ENCODE peak calls at places on chromosomes 4 and X, in five cellular contexts. One of them, this sample, is unnamed.

GRCh38 chr4:84578540-84579409 is 4.2 kb upstream of the CDS1 start:
- DNase-seq in SK-N-SH: peak; percentile 17
- DNase-seq in neural progenitor cell: peak; percentile 50
- DNase-seq in IMR-90: peak; percentile 58
- DNase-seq in A549: peak; percentile 31
- DNase-seq in this sample: peak; percentile 55

GRCh38 chr4:138310991-138311390 is 68.8 kb upstream of the SLC7A11 start:
- DNase-seq in IMR-90: peak; percentile 62
- DNase-seq in A549: no peak
- DNase-seq in neural progenitor cell: no peak
- DNase-seq in SK-N-SH: no peak
- DNase-seq in this sample: peak; percentile 42

GRCh38 chrX:124230573-124231300 is 101.7 kb upstream of the TEX13D start:
- DNase-seq in neural progenitor cell: peak; percentile 18
- DNase-seq in A549: no peak
- DNase-seq in SK-N-SH: no peak
- DNase-seq in IMR-90: no peak
- DNase-seq in this sample: no peak

GRCh38 chr4:88054909-88055308 is 47.5 kb downstream of the PKD2 start:
- DNase-seq in A549: peak; percentile 72
- DNase-seq in IMR-90: peak; percentile 72
- DNase-seq in neural progenitor cell: peak; percentile 60
- DNase-seq in SK-N-SH: peak; percentile 20
- DNase-seq in this sample: peak; percentile 39

GRCh38 chr4:80237992-80238391 is 28.5 kb upstream of the FGF5 start:
- DNase-seq in neural progenitor cell: no peak
- DNase-seq in A549: peak; percentile 36
- DNase-seq in SK-N-SH: no peak
- DNase-seq in IMR-90: peak; percentile 96
- DNase-seq in this sample: peak; percentile 96

GRCh38 chr4:142129473-142129872 is 493.1 kb downstream of the IL15 start:
- DNase-seq in neural progenitor cell: no peak
- DNase-seq in A549: no peak
- DNase-seq in SK-N-SH: no peak
- DNase-seq in IMR-90: no peak
- DNase-seq in this sample: no peak

GRCh38 chr4:124135409-124135813 is 577.1 kb downstream of the ANKRD50 start:
- DNase-seq in A549: no peak
- DNase-seq in neural progenitor cell: no peak
- DNase-seq in IMR-90: peak; percentile 60
- DNase-seq in SK-N-SH: no peak
- DNase-seq in this sample: peak; percentile 55

GRCh38 chr4:76373919-76374552 is 46.9 kb downstream of the CCDC158 start:
- DNase-seq in A549: peak; percentile 3
- DNase-seq in SK-N-SH: no peak
- DNase-seq in neural progenitor cell: no peak
- DNase-seq in IMR-90: no peak
- DNase-seq in this sample: peak; percentile 66

GRCh38 chr4:176631611-176632010 is 161.1 kb downstream of the VEGFC start:
- DNase-seq in neural progenitor cell: no peak
- DNase-seq in A549: no peak
- DNase-seq in SK-N-SH: no peak
- DNase-seq in IMR-90: no peak
- DNase-seq in this sample: no peak

GRCh38 chr4:36081185-36081584 is 163.1 kb downstream of the ARAP2 start:
- DNase-seq in SK-N-SH: no peak
- DNase-seq in IMR-90: no peak
- DNase-seq in neural progenitor cell: no peak
- DNase-seq in A549: no peak
- DNase-seq in this sample: no peak

GRCh38 chrX:12447448-12448154 is 309.3 kb downstream of the FRMPD4 start:
- DNase-seq in SK-N-SH: no peak
- DNase-seq in neural progenitor cell: no peak
- DNase-seq in A549: peak; percentile 53
- DNase-seq in IMR-90: peak; percentile 95
- DNase-seq in this sample: peak; percentile 91

GRCh38 chr4:26459054-26459755 is 31.1 kb downstream of the CCKAR start:
- DNase-seq in SK-N-SH: peak; percentile 56
- DNase-seq in A549: peak; percentile 59
- DNase-seq in IMR-90: peak; percentile 86
- DNase-seq in neural progenitor cell: peak; percentile 46
- DNase-seq in this sample: peak; percentile 44

GRCh38 chr4:81040175-81040659 is 9.7 kb downstream of the BMP3 start:
- DNase-seq in neural progenitor cell: peak; percentile 56
- DNase-seq in A549: peak; percentile 9
- DNase-seq in IMR-90: peak; percentile 35
- DNase-seq in SK-N-SH: peak; percentile 15
- DNase-seq in this sample: peak; percentile 16

GRCh38 chr4:184649971-184650855 is 675 bp downstream of the PRIMPOL start:
- DNase-seq in neural progenitor cell: peak; percentile 64
- DNase-seq in IMR-90: peak; percentile 65
- DNase-seq in SK-N-SH: peak; percentile 31
- DNase-seq in A549: peak; percentile 29
- DNase-seq in this sample: peak; percentile 59

GRCh38 chr4:185232370-185232769 is 23.0 kb downstream of the SNX25 start:
- DNase-seq in IMR-90: peak; percentile 57
- DNase-seq in neural progenitor cell: no peak
- DNase-seq in A549: no peak
- DNase-seq in SK-N-SH: peak; percentile 51
- DNase-seq in this sample: no peak

GRCh38 chrX:102517331-102517730 is 792 bp upstream of the TMSB15A start:
- DNase-seq in IMR-90: peak; percentile 17
- DNase-seq in A549: peak; percentile 27
- DNase-seq in neural progenitor cell: peak; percentile 15
- DNase-seq in SK-N-SH: peak; percentile 24
- DNase-seq in this sample: peak; percentile 6

GRCh38 chr4:20109395-20109794 is 142.3 kb upstream of the SLIT2 start:
- DNase-seq in neural progenitor cell: no peak
- DNase-seq in SK-N-SH: no peak
- DNase-seq in IMR-90: peak; percentile 18
- DNase-seq in A549: no peak
- DNase-seq in this sample: no peak

GRCh38 chr4:12393631-12394262 is 965.1 kb upstream of the HS3ST1 start:
- DNase-seq in IMR-90: no peak
- DNase-seq in neural progenitor cell: no peak
- DNase-seq in A549: no peak
- DNase-seq in SK-N-SH: no peak
- DNase-seq in this sample: no peak

DNA sequence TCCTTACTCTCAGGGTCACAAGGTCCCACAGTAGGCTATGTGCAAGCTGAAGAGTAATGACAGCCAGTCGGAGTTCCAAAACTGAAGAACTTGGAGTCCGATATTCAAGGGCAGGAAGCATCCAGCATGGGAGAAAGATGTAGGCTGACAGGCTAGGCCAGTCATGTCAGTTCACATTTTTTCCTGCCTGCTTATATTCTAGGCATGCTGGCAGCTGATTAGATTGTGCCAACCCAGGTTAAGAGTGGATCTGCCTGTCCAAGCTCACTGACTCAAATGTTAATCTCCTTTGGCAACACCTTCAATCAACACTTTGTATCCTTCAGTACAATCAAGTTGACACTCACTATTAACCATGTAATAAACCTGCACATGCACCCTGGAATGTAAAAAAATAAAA is 960.9 kb upstream of the HS3ST1 start:
- DNase-seq in SK-N-SH: no peak
- DNase-seq in A549: no peak
- DNase-seq in IMR-90: no peak
- DNase-seq in neural progenitor cell: no peak
- DNase-seq in this sample: no peak
- H3K4me3 ChIP-seq in SK-N-SH: no peak overlapping the region
- H3K4me3 ChIP-seq in A549: no peak overlapping the region
- H3K4me3 ChIP-seq in IMR-90: no peak overlapping the region
- H3K4me3 ChIP-seq in neural progenitor cell: no peak overlapping the region
- H3K4me3 ChIP-seq in this sample: no peak overlapping the region

GRCh38 chrX:118455013-118455412 is 40.6 kb upstream of the DOCK11 start:
- DNase-seq in A549: no peak
- DNase-seq in SK-N-SH: no peak
- DNase-seq in IMR-90: no peak
- DNase-seq in neural progenitor cell: no peak
- DNase-seq in this sample: no peak

DNA sequence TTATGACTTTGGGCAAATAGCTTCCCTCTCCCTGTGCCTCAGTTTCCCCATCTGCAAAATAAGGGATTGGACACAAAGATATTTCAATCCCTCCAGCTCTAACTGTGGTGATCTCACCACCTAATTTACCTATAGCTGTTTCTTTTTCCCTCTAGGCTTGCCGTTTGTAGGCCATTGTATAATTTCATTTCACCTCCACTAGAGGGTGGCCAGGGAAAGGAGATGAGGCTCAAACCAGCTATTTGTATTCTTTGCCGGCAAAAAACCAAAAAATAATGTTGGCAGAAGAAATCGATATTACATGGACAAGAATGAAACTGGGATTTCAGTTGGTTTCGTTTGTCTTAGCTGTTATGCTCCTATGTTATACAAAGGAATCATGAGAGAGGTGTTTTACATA is 36.1 kb upstream of the DOCK11 start:
- DNase-seq in IMR-90: peak; percentile 47
- DNase-seq in SK-N-SH: peak; percentile 43
- DNase-seq in neural progenitor cell: peak; percentile 36
- DNase-seq in A549: peak; percentile 47
- DNase-seq in this sample: peak; percentile 12
- H3K4me2 ChIP-seq in IMR-90: no peak overlapping the region
- H3K4me2 ChIP-seq in SK-N-SH: no peak overlapping the region
- H3K4me2 ChIP-seq in neural progenitor cell: no peak overlapping the region
- H3K4me2 ChIP-seq in A549: no peak overlapping the region
- H3K4me2 ChIP-seq in this sample: no peak overlapping the region

GRCh38 chr4:68905598-68906237 is 45.9 kb downstream of the UGT2A3 start:
- DNase-seq in IMR-90: no peak
- DNase-seq in neural progenitor cell: peak; percentile 54
- DNase-seq in SK-N-SH: no peak
- DNase-seq in A549: no peak
- DNase-seq in this sample: peak; percentile 20

GRCh38 chr4:68904786-68905185 is 46.8 kb downstream of the UGT2A3 start:
- DNase-seq in neural progenitor cell: peak; percentile 19
- DNase-seq in A549: no peak
- DNase-seq in IMR-90: no peak
- DNase-seq in SK-N-SH: no peak
- DNase-seq in this sample: peak; percentile 11

GRCh38 chr4:68907788-68908700 is 43.6 kb downstream of the UGT2A3 start:
- DNase-seq in IMR-90: no peak
- DNase-seq in SK-N-SH: no peak
- DNase-seq in A549: peak; percentile 65
- DNase-seq in neural progenitor cell: no peak
- DNase-seq in this sample: no peak

GRCh38 chr4:68907230-68907629 is 44.4 kb downstream of the UGT2A3 start:
- DNase-seq in A549: no peak
- DNase-seq in IMR-90: no peak
- DNase-seq in SK-N-SH: no peak
- DNase-seq in neural progenitor cell: no peak
- DNase-seq in this sample: no peak

GRCh38 chr4:68906238-68907137 is 45.1 kb downstream of the UGT2A3 start:
- DNase-seq in neural progenitor cell: peak; percentile 37
- DNase-seq in SK-N-SH: no peak
- DNase-seq in IMR-90: no peak
- DNase-seq in A549: no peak
- DNase-seq in this sample: peak; percentile 4
- H3K4me3 ChIP-seq in neural progenitor cell: peak overlapping the region; percentile 42
- H3K4me3 ChIP-seq in SK-N-SH: peak overlapping the region; percentile 12
- H3K4me3 ChIP-seq in IMR-90: peak overlapping the region; percentile 16
- H3K4me3 ChIP-seq in A549: no peak overlapping the region
- H3K4me3 ChIP-seq in this sample: no peak overlapping the region

GRCh38 chrX:21972721-21973120 is 32.2 kb downstream of the SMS start:
- DNase-seq in neural progenitor cell: no peak
- DNase-seq in A549: peak; percentile 35
- DNase-seq in IMR-90: peak; percentile 83
- DNase-seq in SK-N-SH: no peak
- DNase-seq in this sample: no peak

GRCh38 chrX:21975242-21975641 is 34.7 kb downstream of the SMS start:
- DNase-seq in neural progenitor cell: no peak
- DNase-seq in IMR-90: no peak
- DNase-seq in A549: no peak
- DNase-seq in SK-N-SH: no peak
- DNase-seq in this sample: no peak

GRCh38 chrX:21974011-21974385 is 33.5 kb downstream of the SMS start:
- DNase-seq in IMR-90: no peak
- DNase-seq in SK-N-SH: no peak
- DNase-seq in A549: no peak
- DNase-seq in neural progenitor cell: no peak
- DNase-seq in this sample: peak; percentile 30

GRCh38 chrX:21972046-21972445 is 31.5 kb downstream of the SMS start:
- DNase-seq in neural progenitor cell: no peak
- DNase-seq in IMR-90: no peak
- DNase-seq in SK-N-SH: no peak
- DNase-seq in A549: no peak
- DNase-seq in this sample: no peak

DNA sequence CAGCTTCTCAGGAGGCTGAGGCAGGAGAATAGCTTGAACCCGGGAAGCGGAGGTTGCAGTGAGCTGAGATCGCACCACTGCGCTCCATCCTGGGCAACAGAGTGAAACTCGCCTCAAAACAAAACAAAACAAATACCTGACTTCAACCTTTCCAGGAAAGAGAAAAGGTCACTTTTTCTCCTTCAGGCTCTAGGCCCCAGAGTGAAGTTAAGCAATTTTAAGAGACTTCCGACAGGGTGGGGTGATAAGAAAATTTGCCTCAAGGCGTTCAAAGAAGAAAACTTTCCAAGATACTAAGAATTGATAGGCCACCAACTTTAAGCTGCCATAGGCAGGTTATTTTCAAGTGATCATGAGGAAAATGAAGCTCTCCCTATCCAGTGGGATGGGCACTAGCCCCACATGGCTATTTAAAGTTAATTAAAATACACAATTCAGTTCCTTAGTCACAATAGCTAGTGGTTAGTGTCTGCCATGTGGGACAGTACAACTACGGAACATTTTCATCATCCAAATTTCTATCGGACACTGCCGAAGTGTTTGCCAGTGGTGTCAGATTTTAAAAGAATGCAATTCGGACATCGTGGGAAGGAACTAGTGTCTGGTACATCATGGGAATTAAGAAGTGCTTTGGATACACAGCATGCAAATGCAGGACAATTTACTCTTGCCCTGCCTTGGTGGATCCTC is 33.0 kb downstream of the SMS start:
- DNase-seq in neural progenitor cell: no peak
- DNase-seq in IMR-90: no peak
- DNase-seq in SK-N-SH: no peak
- DNase-seq in A549: no peak
- DNase-seq in this sample: no peak
- H3K4me2 ChIP-seq in neural progenitor cell: no peak overlapping the region
- H3K4me2 ChIP-seq in IMR-90: no peak overlapping the region
- H3K4me2 ChIP-seq in SK-N-SH: peak overlapping the region; percentile 35
- H3K4me2 ChIP-seq in A549: no peak overlapping the region
- H3K4me2 ChIP-seq in this sample: peak overlapping the region; percentile 11

DNA sequence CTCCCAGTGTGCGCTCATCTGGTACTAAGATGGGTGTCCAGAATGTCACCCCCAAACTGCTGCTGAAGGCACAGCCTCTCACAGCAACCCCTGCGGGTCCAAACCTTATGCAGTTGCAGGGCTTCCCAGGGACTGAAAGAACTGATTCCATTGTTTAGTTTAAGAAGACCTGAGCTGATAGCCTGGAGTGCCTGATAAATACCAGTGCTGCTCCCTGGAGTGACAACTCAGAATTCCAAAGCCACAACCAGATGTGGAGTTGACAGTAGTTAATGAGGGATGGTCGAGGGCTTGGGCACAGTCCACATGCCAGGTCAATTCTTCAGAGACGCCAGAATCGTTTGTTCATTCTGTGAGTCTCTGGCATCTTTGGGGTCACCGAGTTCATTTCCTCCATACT is 71.2 kb downstream of the LNX1 start:
- DNase-seq in SK-N-SH: no peak
- DNase-seq in neural progenitor cell: peak; percentile 51
- DNase-seq in IMR-90: no peak
- DNase-seq in A549: no peak
- DNase-seq in this sample: no peak
- H3K4me3 ChIP-seq in SK-N-SH: no peak overlapping the region
- H3K4me3 ChIP-seq in neural progenitor cell: no peak overlapping the region
- H3K4me3 ChIP-seq in IMR-90: no peak overlapping the region
- H3K4me3 ChIP-seq in A549: no peak overlapping the region
- H3K4me3 ChIP-seq in this sample: no peak overlapping the region